ENCODE peak calls at places on chromosomes 13 and 19, in four cellular contexts. Q is fibroblast of lung, E is heart left ventricle, R is ovary. B is an unnamed sample.
A peak's percentile ranks its signal among the peaks of the same experiment; 100 is the strongest.

GRCh38 chr13:82713681-82714405 is 1168.4 kb downstream of the SLITRK1 start:
- DNase-seq in Q (peak; percentile 67), E (no peak), R (no peak), B (no peak)

GRCh38 chr13:39407138-39407537 is 195.9 kb downstream of the LHFPL6 start:
- DNase-seq in R (no peak), Q (no peak), E (no peak), B (no peak)

GRCh38 chr13:70043685-70044084 is 63.9 kb upstream of the ATXN8OS start:
- DNase-seq in Q (peak; percentile 30), E (no peak), R (no peak), B (no peak)

GRCh38 chr19:42206871-42207755 is 10.4 kb downstream of the DEDD2 start:
- DNase-seq in E (no peak), R (no peak), Q (peak; percentile 72), B (no peak)

GRCh38 chr13:44853641-44854040 is 135.6 kb downstream of the NUFIP1 start:
- DNase-seq in R (no peak), E (no peak), Q (no peak), B (no peak)

GRCh38 chr19:37007587-37008220 is 70.5 kb upstream of the ZNF420 start:
- DNase-seq in E (peak; percentile 74), R (peak; percentile 78), Q (peak; percentile 51), B (peak; percentile 7)

GRCh38 chr19:45322311-45322710 is 364 bp downstream of the CKM start:
- DNase-seq in Q (no peak), E (no peak), R (no peak), B (no peak)

GRCh38 chr19:4929186-4929585 is 19.9 kb downstream of the UHRF1 start:
- DNase-seq in R (peak; percentile 33), Q (peak; percentile 92), E (no peak), B (no peak)

GRCh38 chr13:33139186-33139585 is 123.0 kb downstream of the KL start:
- DNase-seq in R (no peak), E (peak; percentile 75), Q (no peak), B (no peak)

GRCh38 chr13:75864718-75865117 is 228.6 kb downstream of the LMO7 start:
- DNase-seq in Q (peak; percentile 70), R (no peak), E (no peak), B (peak; percentile 76)

GRCh38 chr13:32031815-32032345 is 306 bp downstream of the FRY start:
- DNase-seq in E (no peak), R (no peak), Q (no peak), B (no peak)

GRCh38 chr19:5141926-5142724 is 173.2 kb downstream of the KDM4B start:
- DNase-seq in E (no peak), R (peak; percentile 19), Q (no peak), B (no peak)

GRCh38 chr19:47613165-47614146 is 4.5 kb downstream of the BICRA start:
- DNase-seq in R (peak; percentile 47), E (no peak), Q (peak; percentile 80), B (peak; percentile 41)

GRCh38 chr19:13079542-13079986 is 23.1 kb downstream of the LYL1 start:
- DNase-seq in E (peak; percentile 66), Q (peak; percentile 63), R (peak; percentile 78), B (no peak)

GRCh38 chr13:110942248-110942981 is 27.5 kb upstream of the ANKRD10 start:
- DNase-seq in E (no peak), R (no peak), Q (peak; percentile 38), B (no peak)

GRCh38 chr13:69425235-69425634 is 682.4 kb upstream of the ATXN8OS start:
- DNase-seq in R (no peak), Q (no peak), E (no peak), B (no peak)

GRCh38 chr19:15248648-15249559 is 16.7 kb upstream of the EPHX3 start:
- DNase-seq in R (peak; percentile 74), E (peak; percentile 87), Q (peak; percentile 89), B (peak; percentile 61)

DNA sequence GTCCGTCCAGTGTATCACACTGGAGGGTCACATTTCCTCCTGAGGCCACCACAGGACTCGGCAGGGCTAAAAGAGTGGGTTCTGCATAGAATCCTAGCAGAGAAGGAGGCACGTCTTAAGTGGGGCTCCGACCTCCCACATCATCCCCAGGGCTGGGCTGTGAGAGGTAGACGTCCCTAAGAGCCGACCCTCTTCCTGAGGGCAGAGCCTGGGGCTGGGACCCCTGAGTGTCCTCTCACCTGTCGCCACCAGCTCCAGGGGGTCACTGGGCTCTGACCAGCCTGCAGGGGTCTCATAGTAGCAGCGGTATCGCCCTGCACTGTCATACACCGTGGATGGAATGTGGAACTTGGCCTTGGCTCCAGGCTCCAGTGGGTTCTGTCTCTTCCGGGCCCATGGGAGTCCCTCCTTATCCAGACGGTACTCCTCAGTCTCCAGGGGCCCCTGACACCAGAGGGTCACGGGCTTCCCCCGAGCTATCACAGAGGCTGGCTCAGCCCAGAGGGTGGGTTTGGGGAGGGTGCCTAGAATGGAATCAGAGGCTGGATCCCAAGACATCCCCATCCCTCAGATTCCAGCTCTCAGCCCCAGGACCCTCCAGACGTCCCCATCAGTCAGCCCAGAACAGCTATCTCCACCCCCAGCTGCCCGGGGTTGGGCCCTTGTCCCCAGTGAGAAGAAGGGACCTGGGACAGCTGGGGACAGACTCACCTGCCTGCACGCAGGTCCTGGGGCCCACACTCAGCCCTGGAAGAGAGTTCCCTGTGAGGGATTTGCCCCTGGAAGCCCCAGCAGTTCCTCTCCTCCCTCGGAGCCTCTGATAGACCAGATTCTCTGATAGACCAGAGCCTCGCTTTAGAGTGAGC is 590 bp downstream of the LILRB5 start:
- DNase-seq in E (no peak), Q (no peak), R (no peak), B (no peak)
- H3K27me3 ChIP-seq in E (peaks cover 7% of the 10 kb centered on the region), Q (no peaks in the 10 kb centered on the region), R (no peaks in the 10 kb centered on the region), B (peaks cover 20% of the 10 kb centered on the region)

DNA sequence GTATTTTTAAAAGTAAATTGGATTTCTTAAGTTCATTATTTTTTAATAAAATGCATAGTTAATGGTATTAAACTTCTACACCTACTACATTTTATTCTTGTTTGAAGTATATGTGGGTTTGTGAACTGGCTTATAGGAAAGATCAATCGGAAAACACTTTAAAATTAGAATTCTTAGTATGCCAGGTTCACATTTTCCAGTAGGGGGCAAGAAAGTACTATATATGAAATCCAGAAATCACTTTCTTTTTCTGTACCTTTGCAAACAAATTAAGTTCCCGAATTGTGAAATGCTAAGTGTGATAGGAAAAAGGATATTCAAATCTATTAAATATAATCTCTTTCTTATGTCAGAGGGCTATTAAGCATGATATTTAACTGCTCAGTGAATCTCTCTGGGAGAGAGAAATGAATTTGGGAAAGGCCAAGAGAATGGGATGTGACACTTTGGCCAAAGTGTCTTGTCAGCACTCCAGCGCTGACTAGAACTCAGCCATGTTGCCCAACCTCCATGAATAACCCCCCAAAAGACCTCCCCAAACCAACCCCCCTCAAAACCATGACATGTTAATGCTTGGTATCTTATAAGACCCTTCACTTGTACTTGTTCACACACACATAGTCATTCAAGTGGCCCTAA is 122.6 kb upstream of the SLC10A2 start:
- DNase-seq in E (no peak), Q (peak; percentile 23), R (no peak), B (no peak)
- TF ChIP-seq CTCF in E (peak; percentile 59), Q (no peak), R (no peak), B (peak; percentile 32)

DNA sequence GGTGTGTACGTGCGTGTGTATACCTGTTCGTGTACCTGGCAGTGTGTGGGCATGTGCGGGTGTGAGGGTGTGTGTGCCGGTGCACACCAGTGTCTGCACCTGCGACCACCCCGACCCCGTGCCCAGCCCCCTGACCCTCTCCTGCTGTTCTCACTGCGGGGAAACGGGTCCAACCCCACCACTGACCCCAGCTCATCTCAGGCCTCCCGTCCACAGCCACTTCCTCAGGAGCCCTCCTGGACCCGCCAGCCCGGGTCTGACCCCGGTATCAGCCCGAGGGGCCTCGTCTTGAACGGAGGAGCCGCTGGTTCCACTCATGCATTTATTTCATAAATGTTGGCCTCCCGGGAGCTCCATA is 23.8 kb upstream of the ONECUT3 start:
- DNase-seq in R (no peak), Q (no peak), E (no peak), B (no peak)
- H3K27me3 ChIP-seq in R (no peaks in the 10 kb centered on the region), Q (peaks cover 5% of the 10 kb centered on the region), E (peaks cover 51% of the 10 kb centered on the region), B (peaks cover 22% of the 10 kb centered on the region)

GRCh38 chr13:30421093-30422055 is 919 bp upstream of the UBE2L5 start:
- DNase-seq in E (peak; percentile 89), Q (peak; percentile 87), R (peak; percentile 87), B (peak; percentile 54)
- TF ChIP-seq CTCF in E (no peak), Q (no peak), R (no peak), B (no peak)